ENCODE peak calls at places on chromosomes 13 and 19, in eight cellular contexts. Y is NCI-H1092 treated with DMSO at 0.1 percent for 48 hours, J is nephron progenitor cell, K is EL, G is ovary, W is T-helper 9 cell, Z is kidney, S is ureter. Q is an unnamed sample.

GRCh38 chr19:46731007-46731501 is 14.1 kb upstream of the PRKD2 start:
- DNase-seq in S (no peak), Z (no peak), J (no peak), G (no peak), W (no peak), K (peak), Y (no peak), Q (peak)

GRCh38 chr19:29967623-29968022 is 25.6 kb downstream of the URI1 start:
- DNase-seq in Z (no peak), J (no peak), G (no peak), K (no peak), Y (no peak), W (no peak), S (no peak), Q (peak)

GRCh38 chr19:5086725-5087439 is 118.0 kb downstream of the KDM4B start:
- DNase-seq in W (no peak), J (no peak), S (no peak), K (no peak), Z (no peak), G (no peak), Y (peak), Q (no peak)

GRCh38 chr19:4582980-4583842 is 23.7 kb upstream of the SEMA6B start:
- DNase-seq in S (no peak), W (no peak), K (peak), J (no peak), G (no peak), Y (no peak), Z (no peak), Q (no peak)

GRCh38 chr19:38932425-38933179 is 1.9 kb downstream of the MRPS12 start:
- DNase-seq in K (peak), S (no peak), J (no peak), W (no peak), Y (no peak), Z (peak), G (no peak), Q (peak)

GRCh38 chr19:12330340-12330739 is 3.1 kb downstream of the ZNF563 start:
- DNase-seq in Y (no peak), J (no peak), Z (no peak), S (no peak), G (no peak), K (no peak), W (no peak), Q (no peak)

GRCh38 chr13:27921421-27921960 is 1.7 kb downstream of the PDX1 start:
- DNase-seq in J (no peak), W (no peak), Z (no peak), S (no peak), Y (no peak), G (no peak), K (no peak), Q (no peak)

GRCh38 chr19:6076675-6077463 is 33.4 kb downstream of the RFX2 start:
- DNase-seq in J (no peak), W (no peak), G (peak), S (no peak), Y (no peak), K (peak), Z (no peak), Q (peak)

GRCh38 chr13:102846261-102847015 is 606 bp downstream of the ERCC5 start:
- DNase-seq in G (no peak), K (peak), J (peak), Y (peak), S (peak), W (peak), Z (peak), Q (peak)

GRCh38 chr13:33723772-33724435 is 94.0 kb upstream of the RFC3 start:
- DNase-seq in W (peak), Z (peak), Y (peak), S (peak), G (peak), K (peak), J (peak), Q (peak)

GRCh38 chr19:49057636-49058234 is at the start of gene CGB7:
- DNase-seq in G (peak), S (peak), Y (no peak), Z (peak), J (peak), W (peak), K (peak), Q (peak)